ENCODE peak calls at places on chromosome 19, in four cellular contexts. One of them, this sample, is unnamed.

GRCh38 chr19:46951236-46951986 is 68.2 kb upstream of the NPAS1 start:
- DNase-seq in NCI-H2171 treated with DMSO at 0.1 percent for 48 hours: no peak
- DNase-seq in activated naive CD4-positive, alpha-beta T cell treated with Interleukin-2 at 50 U/mL for 16 hours: peak; percentile 63
- DNase-seq in activated T-cell treated with anti-CD3 and anti-CD28 coated beads, Interleukin-2, amount 50 U/mL, for 4 hours: no peak
- DNase-seq in this sample: no peak

GRCh38 chr19:29545866-29546582 is 20.2 kb downstream of the VSTM2B start:
- DNase-seq in NCI-H2171 treated with DMSO at 0.1 percent for 48 hours: no peak
- DNase-seq in activated naive CD4-positive, alpha-beta T cell treated with Interleukin-2 at 50 U/mL for 16 hours: no peak
- DNase-seq in activated T-cell treated with anti-CD3 and anti-CD28 coated beads, Interleukin-2, amount 50 U/mL, for 4 hours: no peak
- DNase-seq in this sample: no peak

GRCh38 chr19:18436651-18437478 is 1.1 kb downstream of the ISYNA1 start:
- DNase-seq in NCI-H2171 treated with DMSO at 0.1 percent for 48 hours: peak; percentile 81
- DNase-seq in activated naive CD4-positive, alpha-beta T cell treated with Interleukin-2 at 50 U/mL for 16 hours: peak; percentile 74
- DNase-seq in activated T-cell treated with anti-CD3 and anti-CD28 coated beads, Interleukin-2, amount 50 U/mL, for 4 hours: peak; percentile 70
- DNase-seq in this sample: peak; percentile 91

GRCh38 chr19:8615022-8615421 is 4.5 kb upstream of the ADAMTS10 start:
- DNase-seq in NCI-H2171 treated with DMSO at 0.1 percent for 48 hours: no peak
- DNase-seq in activated naive CD4-positive, alpha-beta T cell treated with Interleukin-2 at 50 U/mL for 16 hours: no peak
- DNase-seq in activated T-cell treated with anti-CD3 and anti-CD28 coated beads, Interleukin-2, amount 50 U/mL, for 4 hours: no peak
- DNase-seq in this sample: no peak

GRCh38 chr19:45448887-45449299 is 18.9 kb upstream of the FOSB start:
- DNase-seq in NCI-H2171 treated with DMSO at 0.1 percent for 48 hours: peak; percentile 17
- DNase-seq in activated naive CD4-positive, alpha-beta T cell treated with Interleukin-2 at 50 U/mL for 16 hours: no peak
- DNase-seq in activated T-cell treated with anti-CD3 and anti-CD28 coated beads, Interleukin-2, amount 50 U/mL, for 4 hours: no peak
- DNase-seq in this sample: no peak

GRCh38 chr19:49497047-49497789 is 984 bp downstream of the RPS11 start:
- DNase-seq in NCI-H2171 treated with DMSO at 0.1 percent for 48 hours: peak; percentile 21
- DNase-seq in activated naive CD4-positive, alpha-beta T cell treated with Interleukin-2 at 50 U/mL for 16 hours: peak; percentile 80
- DNase-seq in activated T-cell treated with anti-CD3 and anti-CD28 coated beads, Interleukin-2, amount 50 U/mL, for 4 hours: peak; percentile 66
- DNase-seq in this sample: peak; percentile 85

GRCh38 chr19:48804496-48804895 is 6.3 kb downstream of the BCAT2 start:
- DNase-seq in NCI-H2171 treated with DMSO at 0.1 percent for 48 hours: no peak
- DNase-seq in activated naive CD4-positive, alpha-beta T cell treated with Interleukin-2 at 50 U/mL for 16 hours: no peak
- DNase-seq in activated T-cell treated with anti-CD3 and anti-CD28 coated beads, Interleukin-2, amount 50 U/mL, for 4 hours: no peak
- DNase-seq in this sample: no peak

GRCh38 chr19:51524661-51525264 is 6.7 kb downstream of the SIGLEC6 start:
- DNase-seq in NCI-H2171 treated with DMSO at 0.1 percent for 48 hours: no peak
- DNase-seq in activated naive CD4-positive, alpha-beta T cell treated with Interleukin-2 at 50 U/mL for 16 hours: no peak
- DNase-seq in activated T-cell treated with anti-CD3 and anti-CD28 coated beads, Interleukin-2, amount 50 U/mL, for 4 hours: no peak
- DNase-seq in this sample: no peak

GRCh38 chr19:52171321-52172169 is at the start of gene ZNF836:
- DNase-seq in NCI-H2171 treated with DMSO at 0.1 percent for 48 hours: peak; percentile 73
- DNase-seq in activated naive CD4-positive, alpha-beta T cell treated with Interleukin-2 at 50 U/mL for 16 hours: peak; percentile 87
- DNase-seq in activated T-cell treated with anti-CD3 and anti-CD28 coated beads, Interleukin-2, amount 50 U/mL, for 4 hours: peak; percentile 90
- DNase-seq in this sample: peak; percentile 95

GRCh38 chr19:5128251-5128931 is 159.5 kb downstream of the KDM4B start:
- DNase-seq in NCI-H2171 treated with DMSO at 0.1 percent for 48 hours: no peak
- DNase-seq in activated naive CD4-positive, alpha-beta T cell treated with Interleukin-2 at 50 U/mL for 16 hours: no peak
- DNase-seq in activated T-cell treated with anti-CD3 and anti-CD28 coated beads, Interleukin-2, amount 50 U/mL, for 4 hours: no peak
- DNase-seq in this sample: no peak

GRCh38 chr19:54395685-54396084 is 19.6 kb upstream of the TTYH1 start:
- DNase-seq in NCI-H2171 treated with DMSO at 0.1 percent for 48 hours: no peak
- DNase-seq in activated naive CD4-positive, alpha-beta T cell treated with Interleukin-2 at 50 U/mL for 16 hours: no peak
- DNase-seq in activated T-cell treated with anti-CD3 and anti-CD28 coated beads, Interleukin-2, amount 50 U/mL, for 4 hours: no peak
- DNase-seq in this sample: no peak

GRCh38 chr19:42252365-42253244 is 2.3 kb downstream of the ERF start:
- DNase-seq in NCI-H2171 treated with DMSO at 0.1 percent for 48 hours: peak; percentile 68
- DNase-seq in activated naive CD4-positive, alpha-beta T cell treated with Interleukin-2 at 50 U/mL for 16 hours: no peak
- DNase-seq in activated T-cell treated with anti-CD3 and anti-CD28 coated beads, Interleukin-2, amount 50 U/mL, for 4 hours: no peak
- DNase-seq in this sample: no peak

GRCh38 chr19:3577741-3578344 is 5.1 kb downstream of the HMG20B start:
- DNase-seq in NCI-H2171 treated with DMSO at 0.1 percent for 48 hours: no peak
- DNase-seq in activated naive CD4-positive, alpha-beta T cell treated with Interleukin-2 at 50 U/mL for 16 hours: no peak
- DNase-seq in activated T-cell treated with anti-CD3 and anti-CD28 coated beads, Interleukin-2, amount 50 U/mL, for 4 hours: no peak
- DNase-seq in this sample: no peak

GRCh38 chr19:10517760-10518443 is 655 bp upstream of the S1PR5 start:
- DNase-seq in NCI-H2171 treated with DMSO at 0.1 percent for 48 hours: peak; percentile 63
- DNase-seq in activated naive CD4-positive, alpha-beta T cell treated with Interleukin-2 at 50 U/mL for 16 hours: no peak
- DNase-seq in activated T-cell treated with anti-CD3 and anti-CD28 coated beads, Interleukin-2, amount 50 U/mL, for 4 hours: no peak
- DNase-seq in this sample: no peak

GRCh38 chr19:30605333-30605732 is 233.1 kb downstream of the ZNF536 start:
- DNase-seq in NCI-H2171 treated with DMSO at 0.1 percent for 48 hours: no peak
- DNase-seq in activated naive CD4-positive, alpha-beta T cell treated with Interleukin-2 at 50 U/mL for 16 hours: no peak
- DNase-seq in activated T-cell treated with anti-CD3 and anti-CD28 coated beads, Interleukin-2, amount 50 U/mL, for 4 hours: no peak
- DNase-seq in this sample: no peak

GRCh38 chr19:10587022-10587838 is at the start of gene AP1M2:
- DNase-seq in NCI-H2171 treated with DMSO at 0.1 percent for 48 hours: peak; percentile 60
- DNase-seq in activated naive CD4-positive, alpha-beta T cell treated with Interleukin-2 at 50 U/mL for 16 hours: no peak
- DNase-seq in activated T-cell treated with anti-CD3 and anti-CD28 coated beads, Interleukin-2, amount 50 U/mL, for 4 hours: no peak
- DNase-seq in this sample: no peak

GRCh38 chr19:15563325-15563794 is 51.7 kb upstream of the CYP4F8 start:
- DNase-seq in NCI-H2171 treated with DMSO at 0.1 percent for 48 hours: no peak
- DNase-seq in activated naive CD4-positive, alpha-beta T cell treated with Interleukin-2 at 50 U/mL for 16 hours: no peak
- DNase-seq in activated T-cell treated with anti-CD3 and anti-CD28 coated beads, Interleukin-2, amount 50 U/mL, for 4 hours: no peak
- DNase-seq in this sample: no peak

GRCh38 chr19:32789429-32789828 is 69.9 kb downstream of the TDRD12 start:
- DNase-seq in NCI-H2171 treated with DMSO at 0.1 percent for 48 hours: no peak
- DNase-seq in activated naive CD4-positive, alpha-beta T cell treated with Interleukin-2 at 50 U/mL for 16 hours: no peak
- DNase-seq in activated T-cell treated with anti-CD3 and anti-CD28 coated beads, Interleukin-2, amount 50 U/mL, for 4 hours: no peak
- DNase-seq in this sample: no peak

GRCh38 chr19:6076675-6077463 is 33.4 kb downstream of the RFX2 start:
- DNase-seq in NCI-H2171 treated with DMSO at 0.1 percent for 48 hours: no peak
- DNase-seq in activated naive CD4-positive, alpha-beta T cell treated with Interleukin-2 at 50 U/mL for 16 hours: no peak
- DNase-seq in activated T-cell treated with anti-CD3 and anti-CD28 coated beads, Interleukin-2, amount 50 U/mL, for 4 hours: no peak
- DNase-seq in this sample: no peak

GRCh38 chr19:47377208-47377701 is 28.1 kb downstream of the DHX34 start:
- DNase-seq in NCI-H2171 treated with DMSO at 0.1 percent for 48 hours: no peak
- DNase-seq in activated naive CD4-positive, alpha-beta T cell treated with Interleukin-2 at 50 U/mL for 16 hours: no peak
- DNase-seq in activated T-cell treated with anti-CD3 and anti-CD28 coated beads, Interleukin-2, amount 50 U/mL, for 4 hours: no peak
- DNase-seq in this sample: no peak

GRCh38 chr19:48741222-48741999 is 1.0 kb upstream of the RASIP1 start:
- DNase-seq in NCI-H2171 treated with DMSO at 0.1 percent for 48 hours: no peak
- DNase-seq in activated naive CD4-positive, alpha-beta T cell treated with Interleukin-2 at 50 U/mL for 16 hours: no peak
- DNase-seq in activated T-cell treated with anti-CD3 and anti-CD28 coated beads, Interleukin-2, amount 50 U/mL, for 4 hours: no peak
- DNase-seq in this sample: peak; percentile 54

GRCh38 chr19:39246951-39247669 is 1.5 kb downstream of the IFNL4 start:
- DNase-seq in NCI-H2171 treated with DMSO at 0.1 percent for 48 hours: no peak
- DNase-seq in activated naive CD4-positive, alpha-beta T cell treated with Interleukin-2 at 50 U/mL for 16 hours: peak; percentile 32
- DNase-seq in activated T-cell treated with anti-CD3 and anti-CD28 coated beads, Interleukin-2, amount 50 U/mL, for 4 hours: no peak
- DNase-seq in this sample: no peak

This sample was measured in activated CD8-positive, alpha-beta T cell treated with anti-CD3 and anti-CD28 coated beads, Interleukin-2, amount 10 ng/mL, durations not matched to agents 7 days and 5 days.